ENCODE peak calls at places on chromosomes 5 and 9, in eight cellular contexts. One of them, this sample, is unnamed.
A peak's percentile ranks its signal among the peaks of the same experiment; 100 is the strongest.

GRCh38 chr5:39194466-39195136 is 24.8 kb downstream of the FYB1 start:
- DNase-seq in lower lobe of right lung: no peak
- DNase-seq in Karpas-422: no peak
- DNase-seq in GM12865: no peak
- DNase-seq in trophoblast cell: peak; percentile 93
- DNase-seq in fibroblast of villous mesenchyme: peak; percentile 88
- DNase-seq in DND-41: no peak
- DNase-seq in H7: no peak
- DNase-seq in this sample: no peak

GRCh38 chr9:3954950-3955670 is 344.8 kb downstream of the GLIS3 start:
- DNase-seq in lower lobe of right lung: no peak
- DNase-seq in H7: peak; percentile 10
- DNase-seq in Karpas-422: no peak
- DNase-seq in GM12865: no peak
- DNase-seq in trophoblast cell: no peak
- DNase-seq in fibroblast of villous mesenchyme: peak; percentile 84
- DNase-seq in DND-41: no peak
- DNase-seq in this sample: no peak

GRCh38 chr5:119200795-119201194 is 129.9 kb downstream of the DMXL1 start:
- DNase-seq in fibroblast of villous mesenchyme: no peak
- DNase-seq in lower lobe of right lung: no peak
- DNase-seq in DND-41: no peak
- DNase-seq in trophoblast cell: no peak
- DNase-seq in GM12865: no peak
- DNase-seq in Karpas-422: no peak
- DNase-seq in H7: no peak
- DNase-seq in this sample: no peak

GRCh38 chr9:87581513-87581912 is 83.8 kb downstream of the DAPK1 start:
- DNase-seq in Karpas-422: no peak
- DNase-seq in H7: no peak
- DNase-seq in trophoblast cell: peak; percentile 67
- DNase-seq in GM12865: no peak
- DNase-seq in lower lobe of right lung: no peak
- DNase-seq in fibroblast of villous mesenchyme: peak; percentile 85
- DNase-seq in DND-41: no peak
- DNase-seq in this sample: no peak

GRCh38 chr9:105195259-105195658 is 49.2 kb upstream of the SLC44A1 start:
- DNase-seq in Karpas-422: no peak
- DNase-seq in DND-41: no peak
- DNase-seq in fibroblast of villous mesenchyme: no peak
- DNase-seq in H7: no peak
- DNase-seq in lower lobe of right lung: no peak
- DNase-seq in GM12865: no peak
- DNase-seq in trophoblast cell: no peak
- DNase-seq in this sample: no peak

GRCh38 chr5:27854243-27854852 is 816.0 kb upstream of the CDH9 start:
- DNase-seq in H7: no peak
- DNase-seq in trophoblast cell: no peak
- DNase-seq in lower lobe of right lung: no peak
- DNase-seq in GM12865: no peak
- DNase-seq in fibroblast of villous mesenchyme: no peak
- DNase-seq in Karpas-422: no peak
- DNase-seq in DND-41: no peak
- DNase-seq in this sample: no peak

GRCh38 chr9:5488616-5489015 is 21.7 kb upstream of the PDCD1LG2 start:
- DNase-seq in Karpas-422: no peak
- DNase-seq in lower lobe of right lung: no peak
- DNase-seq in fibroblast of villous mesenchyme: no peak
- DNase-seq in H7: no peak
- DNase-seq in trophoblast cell: peak; percentile 82
- DNase-seq in GM12865: no peak
- DNase-seq in DND-41: no peak
- DNase-seq in this sample: no peak

GRCh38 chr5:174785120-174785680 is 60.8 kb downstream of the MSX2 start:
- DNase-seq in fibroblast of villous mesenchyme: no peak
- DNase-seq in trophoblast cell: no peak
- DNase-seq in GM12865: no peak
- DNase-seq in Karpas-422: no peak
- DNase-seq in H7: no peak
- DNase-seq in lower lobe of right lung: no peak
- DNase-seq in DND-41: no peak
- DNase-seq in this sample: no peak

GRCh38 chr5:53392073-53392472 is 88.4 kb upstream of the FST start:
- DNase-seq in lower lobe of right lung: no peak
- DNase-seq in H7: no peak
- DNase-seq in GM12865: no peak
- DNase-seq in DND-41: no peak
- DNase-seq in trophoblast cell: no peak
- DNase-seq in fibroblast of villous mesenchyme: no peak
- DNase-seq in Karpas-422: no peak
- DNase-seq in this sample: no peak

GRCh38 chr9:26341545-26341944 is 551.1 kb downstream of the CAAP1 start:
- DNase-seq in trophoblast cell: no peak
- DNase-seq in Karpas-422: no peak
- DNase-seq in GM12865: no peak
- DNase-seq in H7: no peak
- DNase-seq in fibroblast of villous mesenchyme: no peak
- DNase-seq in lower lobe of right lung: no peak
- DNase-seq in DND-41: no peak
- DNase-seq in this sample: no peak

GRCh38 chr9:84054341-84055010 is 73.9 kb downstream of the RMI1 start:
- DNase-seq in Karpas-422: no peak
- DNase-seq in lower lobe of right lung: no peak
- DNase-seq in DND-41: no peak
- DNase-seq in trophoblast cell: no peak
- DNase-seq in fibroblast of villous mesenchyme: peak; percentile 4
- DNase-seq in H7: no peak
- DNase-seq in GM12865: no peak
- DNase-seq in this sample: no peak

GRCh38 chr5:43702815-43703214 is 99.8 kb downstream of the NNT start:
- DNase-seq in lower lobe of right lung: no peak
- DNase-seq in DND-41: no peak
- DNase-seq in Karpas-422: no peak
- DNase-seq in trophoblast cell: no peak
- DNase-seq in H7: no peak
- DNase-seq in GM12865: no peak
- DNase-seq in fibroblast of villous mesenchyme: peak; percentile 82
- DNase-seq in this sample: no peak

GRCh38 chr9:110189001-110189400 is 19.0 kb downstream of the C9orf152 start:
- DNase-seq in GM12865: no peak
- DNase-seq in lower lobe of right lung: peak; percentile 84
- DNase-seq in Karpas-422: no peak
- DNase-seq in trophoblast cell: peak; percentile 30
- DNase-seq in fibroblast of villous mesenchyme: peak; percentile 79
- DNase-seq in DND-41: peak; percentile 52
- DNase-seq in H7: no peak
- DNase-seq in this sample: peak; percentile 77

GRCh38 chr5:132064738-132065331 is 4.4 kb downstream of the IL3 start:
- DNase-seq in fibroblast of villous mesenchyme: peak; percentile 66
- DNase-seq in GM12865: peak; percentile 84
- DNase-seq in H7: peak; percentile 91
- DNase-seq in lower lobe of right lung: peak; percentile 75
- DNase-seq in trophoblast cell: peak; percentile 90
- DNase-seq in DND-41: peak; percentile 74
- DNase-seq in Karpas-422: peak; percentile 92
- DNase-seq in this sample: peak; percentile 69

GRCh38 chr5:886051-886450 is 6.5 kb downstream of the BRD9 start:
- DNase-seq in GM12865: no peak
- DNase-seq in DND-41: no peak
- DNase-seq in lower lobe of right lung: no peak
- DNase-seq in trophoblast cell: no peak
- DNase-seq in H7: no peak
- DNase-seq in Karpas-422: no peak
- DNase-seq in fibroblast of villous mesenchyme: no peak
- DNase-seq in this sample: no peak

GRCh38 chr5:161541-162110 is 29.7 kb upstream of the LRRC14B start:
- DNase-seq in lower lobe of right lung: no peak
- DNase-seq in GM12865: no peak
- DNase-seq in DND-41: no peak
- DNase-seq in H7: peak; percentile 50
- DNase-seq in trophoblast cell: no peak
- DNase-seq in Karpas-422: no peak
- DNase-seq in fibroblast of villous mesenchyme: no peak
- DNase-seq in this sample: no peak

GRCh38 chr5:9340095-9340494 is 205.8 kb downstream of the SEMA5A start:
- DNase-seq in H7: no peak
- DNase-seq in GM12865: no peak
- DNase-seq in Karpas-422: no peak
- DNase-seq in lower lobe of right lung: no peak
- DNase-seq in trophoblast cell: no peak
- DNase-seq in fibroblast of villous mesenchyme: peak; percentile 57
- DNase-seq in DND-41: no peak
- DNase-seq in this sample: no peak

GRCh38 chr5:57690724-57691123 is 208.1 kb upstream of the ACTBL2 start:
- DNase-seq in Karpas-422: no peak
- DNase-seq in H7: no peak
- DNase-seq in lower lobe of right lung: no peak
- DNase-seq in GM12865: no peak
- DNase-seq in DND-41: no peak
- DNase-seq in trophoblast cell: no peak
- DNase-seq in fibroblast of villous mesenchyme: no peak
- DNase-seq in this sample: no peak

GRCh38 chr5:173180331-173180730 is 36.0 kb downstream of the BNIP1 start:
- DNase-seq in fibroblast of villous mesenchyme: no peak
- DNase-seq in GM12865: no peak
- DNase-seq in lower lobe of right lung: no peak
- DNase-seq in trophoblast cell: no peak
- DNase-seq in DND-41: no peak
- DNase-seq in Karpas-422: no peak
- DNase-seq in H7: no peak
- DNase-seq in this sample: no peak

GRCh38 chr5:42745426-42745825 is 11.2 kb upstream of the CCDC152 start:
- DNase-seq in GM12865: no peak
- DNase-seq in Karpas-422: peak; percentile 54
- DNase-seq in DND-41: no peak
- DNase-seq in lower lobe of right lung: no peak
- DNase-seq in H7: peak; percentile 24
- DNase-seq in fibroblast of villous mesenchyme: peak; percentile 3
- DNase-seq in trophoblast cell: peak; percentile 22
- DNase-seq in this sample: no peak

GRCh38 chr5:67490543-67491321 is 294.1 kb upstream of the CD180 start:
- DNase-seq in DND-41: no peak
- DNase-seq in trophoblast cell: peak; percentile 56
- DNase-seq in H7: no peak
- DNase-seq in lower lobe of right lung: peak; percentile 54
- DNase-seq in Karpas-422: no peak
- DNase-seq in fibroblast of villous mesenchyme: peak; percentile 35
- DNase-seq in GM12865: no peak
- DNase-seq in this sample: no peak

GRCh38 chr5:93620487-93621339 is 37.7 kb downstream of the NR2F1 start:
- DNase-seq in Karpas-422: peak; percentile 86
- DNase-seq in H7: peak; percentile 96
- DNase-seq in lower lobe of right lung: peak; percentile 78
- DNase-seq in trophoblast cell: peak; percentile 93
- DNase-seq in fibroblast of villous mesenchyme: peak; percentile 66
- DNase-seq in DND-41: no peak
- DNase-seq in GM12865: peak; percentile 81
- DNase-seq in this sample: no peak
- H3K4me3 ChIP-seq in Karpas-422: peak overlapping the region; percentile 74
- H3K4me3 ChIP-seq in H7: peak overlapping the region; percentile 66
- H3K4me3 ChIP-seq in lower lobe of right lung: peak overlapping the region; percentile 77
- H3K4me3 ChIP-seq in trophoblast cell: peak overlapping the region; percentile 78
- H3K4me3 ChIP-seq in fibroblast of villous mesenchyme: peak overlapping the region; percentile 76
- H3K4me3 ChIP-seq in DND-41: no peak overlapping the region
- H3K4me3 ChIP-seq in GM12865: peak overlapping the region; percentile 64
- H3K4me3 ChIP-seq in this sample: peak overlapping the region; percentile 59

DNA sequence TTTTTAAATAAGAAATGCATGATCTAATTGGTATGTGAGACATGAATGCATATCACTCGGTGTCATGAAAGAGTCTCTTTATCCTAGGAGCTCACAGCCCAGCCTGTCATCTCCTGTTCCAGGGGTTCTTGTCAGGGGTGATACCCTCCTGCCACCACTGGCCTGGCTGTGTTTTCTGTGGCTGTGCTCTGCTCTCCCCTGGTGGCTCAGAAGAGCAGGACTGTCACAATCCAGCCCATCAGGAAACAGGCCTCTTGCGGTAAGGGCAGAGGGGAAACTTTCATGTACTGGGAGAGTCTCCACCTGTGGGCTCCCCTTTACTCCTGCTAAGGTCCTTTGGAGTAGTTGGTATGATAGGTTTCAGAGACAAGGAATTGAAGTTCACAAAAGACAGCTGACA is 240.2 kb upstream of the GLRA1 start:
- DNase-seq in DND-41: no peak
- DNase-seq in fibroblast of villous mesenchyme: no peak
- DNase-seq in H7: peak; percentile 37
- DNase-seq in GM12865: no peak
- DNase-seq in Karpas-422: no peak
- DNase-seq in lower lobe of right lung: no peak
- DNase-seq in trophoblast cell: no peak
- DNase-seq in this sample: no peak
- H3K4me3 ChIP-seq in DND-41: no peak overlapping the region
- H3K4me3 ChIP-seq in fibroblast of villous mesenchyme: no peak overlapping the region
- H3K4me3 ChIP-seq in H7: no peak overlapping the region
- H3K4me3 ChIP-seq in GM12865: no peak overlapping the region
- H3K4me3 ChIP-seq in Karpas-422: no peak overlapping the region
- H3K4me3 ChIP-seq in lower lobe of right lung: no peak overlapping the region
- H3K4me3 ChIP-seq in trophoblast cell: peak overlapping the region; percentile 56
- H3K4me3 ChIP-seq in this sample: no peak overlapping the region

DNA sequence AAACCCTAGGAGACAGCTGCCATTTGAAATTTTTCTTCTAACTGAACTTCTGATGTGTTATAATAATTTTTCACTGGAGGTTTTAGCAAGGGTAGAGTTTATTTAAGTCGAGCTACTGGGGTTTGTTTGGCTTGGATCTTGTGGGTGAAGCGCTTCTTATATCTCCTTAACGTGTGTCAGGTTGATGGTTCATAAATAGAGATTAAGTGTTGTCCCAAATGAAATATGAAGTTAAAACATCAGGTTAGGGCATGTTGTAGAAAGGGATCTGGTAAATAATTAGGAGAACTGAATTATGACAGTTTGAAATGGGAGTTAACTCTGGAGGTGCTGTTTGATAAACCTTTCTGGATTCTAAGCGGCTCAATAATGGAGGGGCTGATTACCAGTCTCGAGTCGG is 717.1 kb upstream of the WWC1 start:
- DNase-seq in Karpas-422: no peak
- DNase-seq in fibroblast of villous mesenchyme: no peak
- DNase-seq in DND-41: no peak
- DNase-seq in H7: no peak
- DNase-seq in GM12865: no peak
- DNase-seq in trophoblast cell: no peak
- DNase-seq in lower lobe of right lung: no peak
- DNase-seq in this sample: no peak
- H3K4me3 ChIP-seq in Karpas-422: no peak overlapping the region
- H3K4me3 ChIP-seq in fibroblast of villous mesenchyme: no peak overlapping the region
- H3K4me3 ChIP-seq in DND-41: no peak overlapping the region
- H3K4me3 ChIP-seq in H7: peak overlapping the region; percentile 42
- H3K4me3 ChIP-seq in GM12865: no peak overlapping the region
- H3K4me3 ChIP-seq in trophoblast cell: no peak overlapping the region
- H3K4me3 ChIP-seq in lower lobe of right lung: no peak overlapping the region
- H3K4me3 ChIP-seq in this sample: no peak overlapping the region

DNA sequence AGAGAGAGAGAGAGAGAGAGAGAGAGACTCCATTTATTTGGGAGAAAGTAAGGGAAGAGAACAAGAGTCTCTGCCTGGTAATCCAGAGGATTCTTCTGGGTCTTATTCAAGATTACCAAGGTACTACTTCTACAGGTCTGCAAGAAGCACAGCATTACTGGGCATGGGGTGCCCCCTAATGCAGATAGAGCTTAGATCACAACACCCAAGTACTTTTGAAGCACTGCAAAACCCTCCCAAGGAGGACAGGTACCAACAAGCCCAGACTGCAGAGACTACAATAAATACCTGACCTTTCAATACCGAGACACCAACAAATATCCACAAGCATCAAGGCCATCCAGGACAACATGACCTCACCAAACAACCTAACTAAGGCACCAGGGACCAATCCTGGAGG is 94.7 kb upstream of the PHF24 start:
- DNase-seq in H7: no peak
- DNase-seq in DND-41: no peak
- DNase-seq in lower lobe of right lung: no peak
- DNase-seq in Karpas-422: no peak
- DNase-seq in GM12865: no peak
- DNase-seq in trophoblast cell: no peak
- DNase-seq in fibroblast of villous mesenchyme: no peak
- DNase-seq in this sample: no peak
- H3K4me3 ChIP-seq in H7: no peak overlapping the region
- H3K4me3 ChIP-seq in DND-41: no peak overlapping the region
- H3K4me3 ChIP-seq in lower lobe of right lung: no peak overlapping the region
- H3K4me3 ChIP-seq in Karpas-422: no peak overlapping the region
- H3K4me3 ChIP-seq in GM12865: no peak overlapping the region
- H3K4me3 ChIP-seq in trophoblast cell: no peak overlapping the region
- H3K4me3 ChIP-seq in fibroblast of villous mesenchyme: no peak overlapping the region
- H3K4me3 ChIP-seq in this sample: no peak overlapping the region

This sample was measured in Jurkat, Clone E6-1.